ENCODE peak calls at places on chromosomes 6 and 20, in nine cellular contexts. R is upper lobe of right lung, U is thyroid gland, M is right lobe of liver, V is adrenal gland, P is hepatocyte, F is left lung, B is neural progenitor cell, E is cardiac muscle cell. N is an unnamed sample.

GRCh38 chr6:56329296-56330050 is 82.1 kb upstream of the COL21A1 start:
- DNase-seq in R (no peak), U (no peak), M (no peak), V (no peak), P (no peak), F (no peak), B (no peak), E (no peak), N (no peak)

GRCh38 chr6:34521463-34522288 is 34.5 kb downstream of the SPDEF start:
- DNase-seq in R (peak; percentile 44), U (no peak), M (no peak), V (no peak), P (no peak), F (no peak), B (no peak), E (no peak), N (no peak)

GRCh38 chr20:32484221-32485125 is 100.7 kb downstream of the NOL4L start:
- DNase-seq in R (no peak), U (peak; percentile 37), M (peak; percentile 60), V (peak; percentile 58), P (peak; percentile 77), F (no peak), B (peak; percentile 67), E (peak; percentile 64), N (no peak)

GRCh38 chr20:62875419-62876355 is 14.1 kb upstream of the TCFL5 start:
- DNase-seq in R (no peak), U (peak; percentile 60), M (peak; percentile 80), V (peak; percentile 87), P (peak; percentile 90), F (peak; percentile 61), B (peak; percentile 90), E (peak; percentile 40), N (peak; percentile 53)

GRCh38 chr6:9540534-9541126 is 874.2 kb downstream of the TFAP2A start:
- DNase-seq in R (no peak), U (no peak), M (no peak), V (no peak), P (peak; percentile 66), F (no peak), B (peak; percentile 40), E (peak; percentile 44), N (no peak)

GRCh38 chr6:45640811-45641210 is 263.1 kb upstream of the SUPT3H start:
- DNase-seq in R (no peak), U (no peak), M (no peak), V (no peak), P (no peak), F (no peak), B (no peak), E (no peak), N (no peak)

GRCh38 chr20:48771542-48771941 is 56.3 kb downstream of the PREX1 start:
- DNase-seq in R (no peak), U (no peak), M (no peak), V (no peak), P (no peak), F (no peak), B (no peak), E (no peak), N (no peak)

GRCh38 chr6:94005835-94006234 is 586.5 kb upstream of the EPHA7 start:
- DNase-seq in R (no peak), U (no peak), M (no peak), V (no peak), P (no peak), F (no peak), B (no peak), E (no peak), N (no peak)

DNA sequence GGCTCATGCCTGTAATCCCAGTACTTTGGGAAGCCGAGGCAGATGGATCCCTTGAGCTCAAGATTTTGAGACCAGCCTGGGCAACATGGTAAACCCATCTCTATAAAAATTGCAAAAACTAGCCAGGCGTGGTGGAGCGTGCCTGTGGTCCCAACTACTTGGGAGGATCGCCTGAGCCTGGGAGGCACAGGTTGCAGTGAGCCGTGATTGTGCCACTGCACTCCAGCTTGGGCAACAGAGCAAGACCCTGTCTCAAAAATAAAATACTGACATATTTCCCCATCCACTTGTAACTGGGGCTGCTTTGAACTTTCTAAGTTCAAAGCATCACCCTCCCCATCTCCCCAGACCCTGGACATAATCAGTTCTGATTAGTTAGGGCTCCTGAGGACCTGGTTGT is 7.2 kb upstream of the MMP9 start:
- DNase-seq in R (no peak), U (no peak), M (no peak), V (no peak), P (no peak), F (no peak), B (no peak), E (no peak), N (no peak)
- H3K4me1 ChIP-seq in R (peaks cover 10% of the 10 kb centered on the region), U (no peaks in the 10 kb centered on the region), M (no peaks in the 10 kb centered on the region), V (no peaks in the 10 kb centered on the region), P (no peaks in the 10 kb centered on the region), F (no peaks in the 10 kb centered on the region), B (peaks cover 5% of the 10 kb centered on the region), E (peaks cover 8% of the 10 kb centered on the region), N (peaks cover 8% of the 10 kb centered on the region)

DNA sequence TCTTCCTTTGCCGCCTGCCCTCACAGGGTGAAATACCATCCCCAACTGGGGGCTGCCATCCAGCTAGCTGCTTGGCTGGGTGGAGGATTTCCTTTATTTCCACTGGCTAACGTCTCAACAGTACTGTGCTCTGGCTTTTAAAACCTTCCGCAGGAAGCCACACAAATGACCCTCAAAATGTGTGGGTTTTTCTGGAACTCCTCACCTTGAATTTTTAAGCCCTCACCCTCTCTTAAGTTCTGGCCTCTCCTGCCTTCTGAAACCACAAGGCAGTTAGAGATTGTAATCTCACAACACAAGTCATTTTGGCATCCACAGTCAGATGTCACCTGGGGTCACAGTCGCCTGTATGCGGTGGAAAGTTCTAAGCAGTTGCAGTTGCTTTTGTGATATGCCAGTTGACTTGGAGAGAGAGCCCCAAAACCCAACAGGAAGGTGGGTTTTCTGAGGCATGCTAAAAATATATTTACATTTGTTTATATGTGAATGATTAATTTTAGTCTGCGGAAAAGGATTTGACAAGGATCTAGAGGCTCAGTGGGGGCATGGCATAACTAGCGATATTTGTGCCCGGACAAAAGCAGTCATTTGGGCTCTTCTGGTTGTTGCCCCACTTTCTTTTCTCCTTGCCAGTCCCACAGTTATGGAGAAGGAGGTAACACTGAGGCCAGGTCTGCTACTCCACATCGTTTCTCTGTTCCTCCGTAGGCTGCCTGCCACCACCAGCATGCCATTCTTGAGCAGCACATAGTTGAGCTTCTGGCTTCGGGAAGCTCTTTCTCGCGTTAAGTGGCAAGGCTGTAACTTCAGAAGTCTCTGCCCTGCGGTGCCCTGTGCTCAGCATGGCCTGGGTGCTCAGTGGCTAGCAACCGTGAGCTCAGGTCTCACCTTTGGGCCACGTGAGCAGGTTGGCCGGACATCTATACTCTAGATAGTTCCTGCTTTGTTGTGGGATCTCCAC is 335.3 kb downstream of the CD83 start:
- DNase-seq in R (no peak), U (no peak), M (no peak), V (no peak), P (no peak), F (no peak), B (no peak), E (no peak), N (no peak)
- H3K4me1 ChIP-seq in R (no peaks in the 10 kb centered on the region), U (no peaks in the 10 kb centered on the region), M (no peaks in the 10 kb centered on the region), V (no peaks in the 10 kb centered on the region), P (peaks cover 8% of the 10 kb centered on the region), F (no peaks in the 10 kb centered on the region), B (peaks cover 14% of the 10 kb centered on the region), E (no peaks in the 10 kb centered on the region), N (no peaks in the 10 kb centered on the region)

GRCh38 chr20:57664476-57664875 is 44.2 kb upstream of the ZBP1 start:
- DNase-seq in R (peak; percentile 62), U (no peak), M (no peak), V (peak; percentile 1), P (no peak), F (peak; percentile 24), B (no peak), E (no peak), N (no peak)

GRCh38 chr20:57662028-57662312 is 41.7 kb upstream of the ZBP1 start:
- DNase-seq in R (peak; percentile 35), U (peak; percentile 0), M (peak; percentile 11), V (no peak), P (no peak), F (peak; percentile 11), B (no peak), E (no peak), N (no peak)

GRCh38 chr20:57662313-57663240 is 42.4 kb upstream of the ZBP1 start:
- DNase-seq in R (peak; percentile 46), U (peak; percentile 24), M (peak; percentile 10), V (peak; percentile 3), P (no peak), F (peak; percentile 26), B (no peak), E (no peak), N (no peak)

GRCh38 chr20:57663681-57664451 is 43.6 kb upstream of the ZBP1 start:
- DNase-seq in R (peak; percentile 61), U (peak; percentile 0), M (peak; percentile 14), V (peak; percentile 5), P (no peak), F (peak; percentile 29), B (no peak), E (no peak), N (no peak)

DNA sequence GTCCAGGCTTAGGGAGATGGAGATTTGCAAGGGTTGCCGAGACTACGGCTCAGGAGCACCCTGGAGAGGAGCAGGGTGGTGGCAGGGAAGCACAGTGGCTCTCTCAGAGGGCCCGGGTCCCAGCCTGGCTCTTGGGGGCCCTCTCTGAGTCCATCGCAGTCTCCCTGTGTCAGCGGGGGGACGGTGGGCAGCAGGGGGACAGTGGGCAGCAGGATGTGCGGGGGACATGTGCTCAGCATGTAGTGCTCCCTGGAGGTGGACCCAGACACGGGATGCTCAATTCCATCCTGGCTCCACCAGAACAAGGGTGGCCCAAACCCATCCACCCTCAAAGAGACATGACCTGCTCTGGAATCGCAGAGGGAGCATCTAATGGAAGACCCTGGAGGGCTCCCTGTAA is 43.0 kb upstream of the ZBP1 start:
- DNase-seq in R (peak; percentile 34), U (peak; percentile 0), M (peak; percentile 13), V (peak; percentile 3), P (no peak), F (peak; percentile 15), B (no peak), E (no peak), N (no peak)
- H3K4me1 ChIP-seq in R (no peaks in the 10 kb centered on the region), U (peaks cover 25% of the 10 kb centered on the region), M (no peaks in the 10 kb centered on the region), V (no peaks in the 10 kb centered on the region), P (no peaks in the 10 kb centered on the region), F (peaks cover 3% of the 10 kb centered on the region), B (peaks cover 7% of the 10 kb centered on the region), E (no peaks in the 10 kb centered on the region), N (peaks cover 61% of the 10 kb centered on the region)

GRCh38 chr20:59154317-59155013 is 9.2 kb upstream of the ZNF831 start:
- DNase-seq in R (no peak), U (no peak), M (no peak), V (no peak), P (no peak), F (no peak), B (no peak), E (no peak), N (no peak)

GRCh38 chr20:59151820-59152219 is 11.8 kb upstream of the ZNF831 start:
- DNase-seq in R (no peak), U (no peak), M (no peak), V (no peak), P (no peak), F (no peak), B (no peak), E (no peak), N (no peak)

GRCh38 chr20:59152559-59153354 is 10.9 kb upstream of the ZNF831 start:
- DNase-seq in R (no peak), U (no peak), M (no peak), V (no peak), P (no peak), F (peak; percentile 61), B (no peak), E (no peak), N (no peak)

GRCh38 chr20:59153832-59154231 is 9.8 kb upstream of the ZNF831 start:
- DNase-seq in R (no peak), U (no peak), M (no peak), V (no peak), P (no peak), F (no peak), B (no peak), E (no peak), N (no peak)

GRCh38 chr20:59153355-59153681 is 10.3 kb upstream of the ZNF831 start:
- DNase-seq in R (peak; percentile 77), U (no peak), M (peak; percentile 64), V (peak; percentile 41), P (no peak), F (peak; percentile 45), B (no peak), E (no peak), N (no peak)
- H3K4me1 ChIP-seq in R (peaks cover 11% of the 10 kb centered on the region), U (no peaks in the 10 kb centered on the region), M (peaks cover 5% of the 10 kb centered on the region), V (no peaks in the 10 kb centered on the region), P (peaks cover 8% of the 10 kb centered on the region), F (no peaks in the 10 kb centered on the region), B (peaks cover 7% of the 10 kb centered on the region), E (no peaks in the 10 kb centered on the region), N (no peaks in the 10 kb centered on the region)